ENCODE peak calls at places on chromosomes 12 and 14, in six cellular contexts. M, B, P, W, Y and Z are unnamed samples.

GRCh38 chr14:98172243-98172778 is 1099.7 kb downstream of the BCL11B start:
- DNase-seq in M (peak; percentile 49), P (no peak), W (no peak), B (no peak), Y (no peak), Z (no peak)

GRCh38 chr12:68675098-68675842 is 11.5 kb upstream of the NUP107 start:
- DNase-seq in M (peak; percentile 65), Y (peak; percentile 25), B (no peak), P (no peak), W (no peak), Z (peak; percentile 78)

GRCh38 chr14:44803239-44803905 is 158.4 kb downstream of the KLHL28 start:
- DNase-seq in P (no peak), M (no peak), Y (peak; percentile 30), B (no peak), W (no peak), Z (no peak)

GRCh38 chr12:52956987-52957386 is 8.1 kb downstream of the KRT18 start:
- DNase-seq in W (no peak), M (no peak), Y (peak; percentile 71), P (no peak), B (no peak), Z (no peak)

GRCh38 chr12:128075332-128075731 is 191.6 kb upstream of the TMEM132C start:
- DNase-seq in W (no peak), Y (no peak), B (no peak), P (no peak), M (no peak), Z (no peak)

GRCh38 chr12:50764861-50765324 is 992 bp downstream of the ATF1 start:
- DNase-seq in Y (peak; percentile 16), W (no peak), P (peak; percentile 68), M (peak; percentile 74), B (peak; percentile 47), Z (no peak)

GRCh38 chr14:28515571-28515970 is 251.0 kb upstream of the FOXG1 start:
- DNase-seq in P (no peak), B (no peak), W (no peak), M (no peak), Y (peak; percentile 83), Z (no peak)

GRCh38 chr14:35046751-35047536 is 872 bp downstream of the FAM177A1 start:
- DNase-seq in M (peak; percentile 48), B (peak; percentile 52), W (peak; percentile 51), Y (peak; percentile 23), P (peak; percentile 81), Z (no peak)

GRCh38 chr12:51932218-51933076 is 19.1 kb upstream of the ACVR1B start:
- DNase-seq in P (no peak), W (no peak), M (no peak), B (no peak), Y (no peak), Z (no peak)

GRCh38 chr14:100586520-100587247 is 533 bp downstream of the BEGAIN start:
- DNase-seq in B (no peak), P (no peak), Y (peak; percentile 34), W (no peak), M (peak; percentile 35), Z (peak; percentile 65)

GRCh38 chr12:108129017-108129812 is at the start of gene WSCD2:
- DNase-seq in B (no peak), Y (no peak), W (peak; percentile 13), M (no peak), P (peak; percentile 80), Z (peak; percentile 52)

GRCh38 chr12:58416211-58416610 is 474.8 kb downstream of the ATP23 start:
- DNase-seq in W (no peak), P (no peak), B (no peak), Y (peak; percentile 76), M (no peak), Z (no peak)

GRCh38 chr12:79883216-79883615 is 51.7 kb downstream of the PPP1R12A start:
- DNase-seq in Y (peak; percentile 73), B (no peak), P (no peak), M (no peak), W (no peak), Z (no peak)

GRCh38 chr14:69356903-69357543 is 41.1 kb downstream of the ERH start:
- DNase-seq in P (no peak), W (no peak), Y (no peak), B (no peak), M (no peak), Z (no peak)

GRCh38 chr12:24605466-24605865 is 343.4 kb downstream of the BCAT1 start:
- DNase-seq in Y (peak; percentile 40), W (no peak), M (no peak), P (no peak), B (no peak), Z (no peak)

GRCh38 chr12:97167598-97167997 is 260.5 kb downstream of the NEDD1 start:
- DNase-seq in Y (peak; percentile 88), W (no peak), P (no peak), B (no peak), M (no peak), Z (no peak)

GRCh38 chr14:80404413-80404812 is 193.1 kb upstream of the DIO2 start:
- DNase-seq in M (no peak), Y (no peak), W (no peak), B (no peak), P (no peak), Z (no peak)

DNA sequence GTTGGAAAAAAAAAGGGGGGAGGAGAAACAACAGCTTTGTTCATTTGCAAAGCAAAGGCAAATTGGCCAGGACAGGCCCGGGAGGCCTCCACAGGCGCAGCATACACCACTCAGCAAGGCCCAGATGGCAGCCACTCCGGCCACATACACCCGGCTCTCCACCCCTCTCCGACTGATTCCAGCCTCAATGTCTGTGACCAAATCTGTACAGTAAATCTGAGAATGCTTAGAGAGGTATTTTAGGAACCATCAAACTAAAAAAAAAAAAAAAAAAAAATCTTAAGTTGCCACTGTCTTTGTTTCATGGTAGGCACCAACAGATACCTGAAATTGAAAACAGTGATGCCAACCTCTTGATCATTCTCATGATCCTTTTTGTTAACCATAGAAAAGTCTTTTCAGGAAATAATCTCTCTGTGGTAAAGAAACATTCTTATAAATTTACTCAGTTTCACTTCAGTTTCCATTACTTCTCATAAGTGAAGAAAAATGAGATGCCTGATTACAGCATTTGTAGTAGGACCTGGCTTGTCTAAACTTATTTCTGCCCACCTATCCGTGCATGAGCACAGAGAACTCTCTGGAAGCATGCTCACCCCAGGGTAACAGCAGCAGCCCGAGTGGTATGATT is 20.2 kb downstream of the VPS37B start:
- DNase-seq in B (no peak), M (no peak), W (no peak), Y (no peak), P (peak; percentile 28), Z (no peak)
- H3K4me1 ChIP-seq in B (peaks cover 65% of the 10 kb centered on the region), M (no peaks in the 10 kb centered on the region), W (peaks cover 43% of the 10 kb centered on the region), Y (peaks cover 44% of the 10 kb centered on the region), P (peaks cover 4% of the 10 kb centered on the region), Z (peaks cover 22% of the 10 kb centered on the region)

GRCh38 chr12:124563809-124564208 is 3.6 kb downstream of the NCOR2 start:
- DNase-seq in B (no peak), M (no peak), W (no peak), Y (no peak), P (no peak), Z (no peak)
- H3K4me1 ChIP-seq in B (peaks cover 55% of the 10 kb centered on the region), M (peaks cover 24% of the 10 kb centered on the region), W (peaks cover 16% of the 10 kb centered on the region), Y (peaks cover 26% of the 10 kb centered on the region), P (peaks cover 13% of the 10 kb centered on the region), Z (peaks cover 20% of the 10 kb centered on the region)

GRCh38 chr12:2336409-2336829 is 283.6 kb downstream of the CACNA1C start:
- DNase-seq in M (no peak), P (peak; percentile 89), W (no peak), B (peak; percentile 83), Y (peak; percentile 96), Z (no peak)
- H3K4me1 ChIP-seq in M (no peaks in the 10 kb centered on the region), P (peaks cover 26% of the 10 kb centered on the region), W (no peaks in the 10 kb centered on the region), B (peaks cover 39% of the 10 kb centered on the region), Y (peaks cover 51% of the 10 kb centered on the region), Z (no peaks in the 10 kb centered on the region)

DNA sequence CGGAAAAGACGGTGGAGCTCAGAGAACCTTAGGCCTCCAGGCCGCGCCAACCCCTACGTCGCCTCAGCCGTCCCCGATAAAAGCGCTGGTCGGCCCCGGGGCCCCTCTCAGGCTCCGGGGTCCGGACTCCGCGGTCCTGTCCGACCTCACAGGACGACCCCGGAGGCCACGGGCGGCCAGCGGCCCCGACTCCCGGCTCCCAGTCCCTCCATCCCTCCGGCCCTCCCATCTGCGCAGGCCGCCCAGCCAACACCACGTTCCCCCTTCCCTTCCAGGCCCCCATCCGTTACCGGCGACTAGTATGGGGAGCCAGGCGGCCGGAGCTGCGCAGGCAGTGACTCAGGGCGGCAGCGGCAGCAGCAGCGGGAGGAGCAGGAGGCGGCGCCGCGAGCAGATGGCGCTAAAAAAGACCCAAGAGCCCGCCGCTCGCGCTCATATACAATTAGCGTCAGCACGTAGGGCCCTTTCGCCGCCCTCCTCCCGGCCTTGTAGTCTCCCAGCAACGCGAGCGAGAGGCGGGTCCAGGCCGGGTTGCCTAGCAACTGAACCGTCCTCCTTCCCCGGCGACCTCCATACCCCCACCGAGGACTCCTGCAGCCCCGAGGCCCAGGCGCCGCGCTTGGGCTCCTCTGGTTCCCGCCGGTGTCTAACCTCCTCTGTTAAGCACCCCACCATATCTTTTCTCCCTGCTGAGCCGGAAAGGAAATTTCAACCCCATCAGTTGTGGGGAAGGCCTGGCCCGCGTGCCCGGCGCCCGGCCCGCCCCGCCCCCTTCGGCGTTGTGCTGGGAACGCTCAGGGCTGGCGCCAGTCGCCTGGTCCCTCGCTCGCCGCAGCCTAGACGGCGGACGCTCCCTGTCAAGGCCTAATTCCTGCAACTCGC is at the start of gene NAP1L1:
- DNase-seq in B (peak; percentile 97), P (peak; percentile 99), W (peak; percentile 97), Y (peak; percentile 96), M (peak; percentile 98), Z (peak; percentile 92)
- H3K4me1 ChIP-seq in B (peaks cover 27% of the 10 kb centered on the region), P (peaks cover 7% of the 10 kb centered on the region), W (no peaks in the 10 kb centered on the region), Y (peaks cover 17% of the 10 kb centered on the region), M (peaks cover 57% of the 10 kb centered on the region), Z (no peaks in the 10 kb centered on the region)

GRCh38 chr12:126055521-126055920 is 990.3 kb downstream of the AACS start:
- DNase-seq in M (no peak), W (no peak), P (no peak), B (no peak), Y (peak; percentile 99), Z (no peak)
- H3K4me1 ChIP-seq in M (no peaks in the 10 kb centered on the region), W (no peaks in the 10 kb centered on the region), P (no peaks in the 10 kb centered on the region), B (no peaks in the 10 kb centered on the region), Y (peaks cover 12% of the 10 kb centered on the region), Z (no peaks in the 10 kb centered on the region)

GRCh38 chr14:105166571-105167302 is 1.8 kb downstream of the JAG2 start:
- DNase-seq in B (peak; percentile 23), M (no peak), Y (no peak), P (no peak), W (no peak), Z (no peak)

GRCh38 chr14:105167303-105168092 is 1.1 kb downstream of the JAG2 start:
- DNase-seq in Y (no peak), P (no peak), M (no peak), W (peak; percentile 46), B (peak; percentile 39), Z (no peak)

GRCh38 chr14:105163040-105163742 is 5.4 kb downstream of the JAG2 start:
- DNase-seq in M (no peak), W (no peak), P (no peak), Y (no peak), B (no peak), Z (no peak)

GRCh38 chr14:105165761-105166485 is 2.7 kb downstream of the JAG2 start:
- DNase-seq in B (peak; percentile 44), Y (no peak), P (no peak), W (peak; percentile 59), M (no peak), Z (no peak)

GRCh38 chr14:105165134-105165704 is 3.4 kb downstream of the JAG2 start:
- DNase-seq in W (no peak), M (no peak), P (no peak), Y (no peak), B (no peak), Z (no peak)
- H3K4me1 ChIP-seq in W (no peaks in the 10 kb centered on the region), M (no peaks in the 10 kb centered on the region), P (peaks cover 3% of the 10 kb centered on the region), Y (peaks cover 4% of the 10 kb centered on the region), B (peaks cover 78% of the 10 kb centered on the region), Z (peaks cover 18% of the 10 kb centered on the region)